ENCODE peak calls at places on chromosomes 16 and 17, in nine cellular contexts. Y is germinal center; X is AML-193; Q is midbrain; T is naive B cell; E is stimulated activated CD4-positive, alpha-beta T cell treated with anti-CD3 and anti-CD28 coated beads, Interleukin-15, amount 100 ng/mL, for 1 hour; G is heart right ventricle; P is amygdala; K is ELF-1. B is an unnamed sample.

GRCh38 chr17:869567-870530 is 87.7 kb downstream of the MRM3 start:
- DNase-seq in Y (no peak), X (no peak), Q (no peak), T (no peak), E (no peak), G (no peak), P (no peak), K (peak), B (no peak)

GRCh38 chr16:10889880-10890279 is 12.9 kb downstream of the CIITA start:
- DNase-seq in Y (no peak), X (no peak), Q (no peak), T (no peak), E (no peak), G (no peak), P (no peak), K (no peak), B (no peak)

GRCh38 chr16:49856741-49857330 is 924 bp upstream of the ZNF423 start:
- DNase-seq in Y (peak), X (no peak), Q (peak), T (no peak), E (no peak), G (peak), P (peak), K (peak), B (no peak)

GRCh38 chr17:50542795-50543774 is 3.9 kb upstream of the SPATA20 start:
- DNase-seq in Y (no peak), X (no peak), Q (no peak), T (no peak), E (no peak), G (no peak), P (no peak), K (no peak), B (no peak)

GRCh38 chr16:4944333-4945281 is 7.7 kb upstream of the PPL start:
- DNase-seq in Y (no peak), X (no peak), Q (no peak), T (no peak), E (no peak), G (peak), P (no peak), K (peak), B (no peak)

GRCh38 chr17:38877130-38877851 is 7.4 kb downstream of the LASP1 start:
- DNase-seq in Y (peak), X (no peak), Q (peak), T (peak), E (no peak), G (no peak), P (no peak), K (no peak), B (no peak)

GRCh38 chr17:37134050-37134449 is 185.3 kb downstream of the AATF start:
- DNase-seq in Y (no peak), X (no peak), Q (no peak), T (no peak), E (no peak), G (no peak), P (no peak), K (peak), B (no peak)

GRCh38 chr17:62134397-62134796 is 69.3 kb upstream of the MED13 start:
- DNase-seq in Y (no peak), X (no peak), Q (no peak), T (no peak), E (no peak), G (no peak), P (no peak), K (no peak), B (no peak)

GRCh38 chr17:2400474-2400866 is 390 bp downstream of the MNT start:
- DNase-seq in Y (peak), X (no peak), Q (peak), T (peak), E (peak), G (peak), P (no peak), K (peak), B (peak)

GRCh38 chr16:1377406-1378010 is 25.8 kb downstream of the GNPTG start:
- DNase-seq in Y (no peak), X (no peak), Q (peak), T (no peak), E (no peak), G (no peak), P (no peak), K (no peak), B (no peak)

GRCh38 chr16:68128577-68129305 is 43.6 kb downstream of the NFATC3 start:
- DNase-seq in Y (no peak), X (no peak), Q (no peak), T (no peak), E (no peak), G (no peak), P (no peak), K (peak), B (no peak)

GRCh38 chr17:49018673-49019215 is 21.6 kb downstream of the IGF2BP1 start:
- DNase-seq in Y (no peak), X (no peak), Q (no peak), T (no peak), E (no peak), G (no peak), P (no peak), K (peak), B (no peak)

GRCh38 chr17:37028040-37028439 is 79.3 kb downstream of the AATF start:
- DNase-seq in Y (no peak), X (no peak), Q (no peak), T (no peak), E (no peak), G (no peak), P (no peak), K (no peak), B (no peak)

GRCh38 chr17:43767713-43768059 is 9.1 kb upstream of the SOST start:
- DNase-seq in Y (no peak), X (no peak), Q (no peak), T (no peak), E (no peak), G (no peak), P (no peak), K (no peak), B (no peak)

GRCh38 chr16:14321542-14321941 is 250.4 kb downstream of the MRTFB start:
- DNase-seq in Y (no peak), X (no peak), Q (no peak), T (no peak), E (no peak), G (peak), P (no peak), K (no peak), B (no peak)

GRCh38 chr17:32783602-32784001 is 93.3 kb downstream of the MYO1D start:
- DNase-seq in Y (peak), X (peak), Q (peak), T (peak), E (no peak), G (no peak), P (no peak), K (peak), B (peak)

GRCh38 chr17:63173450-63173849 is 207.4 kb downstream of the TANC2 start:
- DNase-seq in Y (no peak), X (no peak), Q (no peak), T (no peak), E (no peak), G (no peak), P (no peak), K (no peak), B (no peak)

GRCh38 chr17:78046923-78047322 is 81.6 kb downstream of the TMC6 start:
- DNase-seq in Y (no peak), X (peak), Q (no peak), T (no peak), E (no peak), G (no peak), P (no peak), K (no peak), B (no peak)

GRCh38 chr16:85610446-85611204 is 2.5 kb upstream of the GSE1 start:
- DNase-seq in Y (peak), X (peak), Q (peak), T (peak), E (peak), G (peak), P (peak), K (peak), B (peak)

GRCh38 chr17:16924701-16925440 is 47.0 kb downstream of the TNFRSF13B start:
- DNase-seq in Y (no peak), X (no peak), Q (no peak), T (no peak), E (no peak), G (no peak), P (no peak), K (no peak), B (no peak)

GRCh38 chr17:7133424-7133823 is 18.8 kb upstream of the ASGR2 start:
- DNase-seq in Y (peak), X (no peak), Q (no peak), T (peak), E (no peak), G (peak), P (no peak), K (peak), B (peak)

GRCh38 chr16:46586011-46586577 is 35.1 kb downstream of the SHCBP1 start:
- DNase-seq in Y (no peak), X (no peak), Q (no peak), T (no peak), E (no peak), G (no peak), P (no peak), K (no peak), B (no peak)

GRCh38 chr17:6496116-6496481 is 51.8 kb downstream of the PIMREG start:
- DNase-seq in Y (no peak), X (no peak), Q (no peak), T (no peak), E (no peak), G (no peak), P (no peak), K (peak), B (no peak)

GRCh38 chr16:69937465-69937951 is 13.6 kb upstream of the CLEC18A start:
- DNase-seq in Y (no peak), X (no peak), Q (peak), T (no peak), E (no peak), G (no peak), P (no peak), K (peak), B (no peak)

GRCh38 chr16:58128181-58128631 is 975 bp downstream of the CFAP20 start:
- DNase-seq in Y (no peak), X (no peak), Q (peak), T (no peak), E (no peak), G (no peak), P (no peak), K (no peak), B (no peak)

GRCh38 chr17:44688675-44689491 is 693 bp downstream of the CCDC43 start:
- DNase-seq in Y (no peak), X (no peak), Q (no peak), T (no peak), E (no peak), G (no peak), P (no peak), K (no peak), B (no peak)